ENCODE peak calls at places on chromosomes 16 and 17, in five cellular contexts. R is adrenal gland; S is CD8-positive, alpha-beta T cell; F is sigmoid colon; N is neuronal stem cell. C is an unnamed sample.

GRCh38 chr16:79037429-79038373 is 562.8 kb downstream of the MAF start:
- DNase-seq in R (no peak), S (no peak), F (peak; percentile 64), N (no peak), C (no peak)

GRCh38 chr16:20868890-20869289 is 31.3 kb downstream of the DCUN1D3 start:
- DNase-seq in R (peak; percentile 94), S (no peak), F (peak; percentile 96), N (no peak), C (peak; percentile 91)

GRCh38 chr17:731943-732787 is at the start of gene TLCD3A:
- DNase-seq in R (peak; percentile 56), S (peak; percentile 64), F (peak; percentile 87), N (no peak), C (peak; percentile 92)

GRCh38 chr16:55390838-55391237 is 66.8 kb downstream of the IRX6 start:
- DNase-seq in R (no peak), S (no peak), F (no peak), N (no peak), C (no peak)

GRCh38 chr16:52537463-52537862 is 9.5 kb downstream of the TOX3 start:
- DNase-seq in R (no peak), S (no peak), F (no peak), N (no peak), C (no peak)

GRCh38 chr16:49653577-49653976 is 202.3 kb downstream of the ZNF423 start:
- DNase-seq in R (no peak), S (no peak), F (no peak), N (no peak), C (no peak)

GRCh38 chr16:49443576-49443975 is 70.0 kb downstream of the C16orf78 start:
- DNase-seq in R (no peak), S (no peak), F (no peak), N (no peak), C (no peak)

GRCh38 chr16:23145608-23146007 is 3.6 kb downstream of the USP31 start:
- DNase-seq in R (no peak), S (no peak), F (no peak), N (no peak), C (no peak)

GRCh38 chr16:81852347-81852746 is 73.3 kb downstream of the PLCG2 start:
- DNase-seq in R (no peak), S (no peak), F (no peak), N (no peak), C (no peak)

GRCh38 chr17:83155128-83156081 is 76.0 kb downstream of the METRNL start:
- DNase-seq in R (peak; percentile 45), S (peak; percentile 36), F (peak; percentile 83), N (no peak), C (peak; percentile 51)

DNA sequence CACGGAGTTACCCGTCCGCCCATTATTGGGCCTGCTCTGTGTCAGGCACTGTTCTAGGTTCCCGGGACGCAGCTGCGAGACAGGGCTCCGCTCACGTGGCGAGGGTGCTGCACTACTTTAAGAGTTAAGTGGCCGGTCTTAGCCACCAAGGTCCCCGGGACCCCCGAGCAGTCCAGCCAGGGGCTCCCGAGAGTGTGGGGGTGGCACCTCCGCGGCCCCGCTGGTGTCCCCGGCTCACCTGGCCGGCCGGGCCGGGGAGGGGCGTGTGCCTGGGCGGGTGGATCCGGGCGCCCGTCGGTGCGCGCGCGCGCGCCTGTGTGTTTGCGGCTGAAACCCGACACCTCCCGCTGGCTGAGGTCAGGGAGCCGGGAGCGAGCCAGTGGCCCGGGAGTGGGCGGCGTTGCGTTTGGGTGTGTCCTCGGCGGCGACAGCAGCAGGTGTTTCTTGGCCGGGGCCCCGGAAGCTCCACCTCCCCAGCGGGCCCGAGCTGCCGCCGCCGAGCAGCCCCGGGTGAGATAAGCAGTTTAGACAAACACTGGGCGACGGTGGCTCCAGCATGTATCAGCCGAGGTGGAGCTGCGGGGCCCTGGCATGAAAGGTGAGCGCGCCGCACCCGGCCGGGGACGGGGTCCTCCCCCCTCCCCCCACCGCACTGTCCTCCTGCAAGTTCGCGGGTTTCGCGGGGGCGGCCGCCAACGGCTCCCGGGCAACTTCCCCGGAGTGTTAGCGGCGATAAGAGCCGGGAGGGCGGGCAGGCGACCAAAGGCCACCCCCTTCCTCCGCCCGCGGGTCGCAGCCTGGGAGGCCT is at the start of gene GSE1:
- DNase-seq in R (peak; percentile 97), S (peak; percentile 79), F (peak; percentile 96), N (peak; percentile 82), C (peak; percentile 97)
- H3K4me1 ChIP-seq in R (peaks cover 69% of the 10 kb centered on the region), S (peaks cover 56% of the 10 kb centered on the region), F (peaks cover 88% of the 10 kb centered on the region), N (peaks cover 53% of the 10 kb centered on the region), C (peaks cover 22% of the 10 kb centered on the region)

GRCh38 chr17:80429356-80430275 is 14.6 kb downstream of the ENDOV start:
- DNase-seq in R (no peak), S (no peak), F (no peak), N (no peak), C (no peak)

GRCh38 chr17:80426671-80427326 is 11.8 kb downstream of the ENDOV start:
- DNase-seq in R (peak; percentile 81), S (peak; percentile 90), F (peak; percentile 79), N (peak; percentile 76), C (peak; percentile 72)

GRCh38 chr17:80427366-80428282 is 12.7 kb downstream of the ENDOV start:
- DNase-seq in R (no peak), S (no peak), F (no peak), N (no peak), C (peak; percentile 64)

GRCh38 chr17:80428796-80429195 is 13.8 kb downstream of the ENDOV start:
- DNase-seq in R (no peak), S (no peak), F (no peak), N (no peak), C (no peak)

DNA sequence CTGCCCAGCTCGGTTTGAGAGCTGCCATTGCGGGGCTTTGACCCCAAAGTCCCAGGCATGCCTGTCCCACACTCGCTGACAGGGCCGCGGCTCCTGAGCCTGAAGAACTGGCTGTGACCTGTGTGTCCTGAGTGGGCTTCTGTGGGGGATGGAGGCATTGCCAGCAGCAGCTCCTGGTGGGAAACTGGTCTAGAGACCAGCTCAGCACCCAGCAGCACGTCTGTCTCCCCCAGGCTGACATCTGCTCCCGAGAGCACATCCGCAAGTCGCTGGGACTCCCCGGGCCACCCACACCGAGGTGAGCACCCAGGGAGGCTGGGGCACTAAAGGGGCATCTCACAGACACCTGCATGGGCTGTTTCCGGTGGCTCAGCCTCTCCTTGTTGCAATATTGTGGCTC is 13.4 kb downstream of the ENDOV start:
- DNase-seq in R (no peak), S (no peak), F (no peak), N (no peak), C (no peak)
- H3K4me3 ChIP-seq in R (no peak overlapping the region), S (no peak overlapping the region), F (no peak overlapping the region), N (no peak overlapping the region), C (no peak overlapping the region)

DNA sequence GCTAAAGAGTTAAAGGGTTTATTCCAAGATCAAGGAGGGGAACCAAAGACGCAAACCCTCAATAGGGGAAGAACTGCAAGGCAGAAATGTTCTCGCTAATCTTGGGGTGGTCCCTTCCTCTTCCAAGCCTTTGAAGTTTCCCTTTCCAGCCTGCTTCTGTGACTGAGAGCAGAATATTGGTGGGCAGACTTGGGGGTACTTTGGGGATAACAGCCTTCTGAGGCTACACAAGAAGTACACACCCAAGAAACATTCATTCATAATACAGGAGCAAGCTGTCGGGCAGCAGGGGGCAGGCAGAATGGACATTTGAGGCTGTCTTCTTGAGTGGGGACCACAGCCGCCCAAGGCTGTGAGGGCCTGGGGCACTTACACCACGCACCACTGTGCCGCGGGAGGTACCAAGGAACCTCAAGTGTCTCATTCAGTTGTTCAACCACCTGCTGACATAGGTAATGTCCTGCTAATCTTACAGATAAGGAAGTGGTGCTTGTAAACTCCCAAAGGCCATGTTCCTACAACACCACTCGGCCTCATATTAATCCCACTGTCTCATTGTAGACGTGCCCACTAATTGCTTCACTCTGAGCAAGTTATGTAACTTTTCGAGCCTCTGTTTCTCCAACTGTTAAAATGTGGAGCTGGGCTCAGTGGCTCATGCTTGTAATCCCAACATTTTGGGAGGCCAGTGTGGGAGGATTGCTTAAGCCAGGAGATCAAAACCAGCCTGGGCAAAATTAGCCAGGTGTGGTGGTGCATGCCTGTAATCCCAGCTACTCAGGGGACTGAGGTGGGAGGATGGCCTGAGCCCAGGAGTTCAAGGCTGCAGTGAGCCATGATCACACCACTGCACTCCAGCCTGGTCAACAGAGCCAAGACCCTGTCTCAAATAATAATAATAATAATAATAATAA is 2.5 kb upstream of the MRPS23 start:
- DNase-seq in R (peak; percentile 20), S (no peak), F (peak; percentile 60), N (no peak), C (no peak)
- H3K27ac ChIP-seq in R (peak overlapping the region; percentile 67), S (no peak overlapping the region), F (peak overlapping the region; percentile 94), N (no peak overlapping the region), C (peak overlapping the region; percentile 83)

GRCh38 chr16:84086996-84087395 is 29.7 kb downstream of the MBTPS1 start:
- DNase-seq in R (no peak), S (no peak), F (no peak), N (no peak), C (no peak)

GRCh38 chr16:84090212-84090611 is 26.5 kb downstream of the MBTPS1 start:
- DNase-seq in R (no peak), S (peak; percentile 38), F (no peak), N (no peak), C (no peak)

GRCh38 chr16:84086357-84086756 is 30.4 kb downstream of the MBTPS1 start:
- DNase-seq in R (no peak), S (no peak), F (no peak), N (no peak), C (peak; percentile 69)

GRCh38 chr16:84087461-84088151 is 29.1 kb downstream of the MBTPS1 start:
- DNase-seq in R (no peak), S (no peak), F (no peak), N (no peak), C (no peak)

DNA sequence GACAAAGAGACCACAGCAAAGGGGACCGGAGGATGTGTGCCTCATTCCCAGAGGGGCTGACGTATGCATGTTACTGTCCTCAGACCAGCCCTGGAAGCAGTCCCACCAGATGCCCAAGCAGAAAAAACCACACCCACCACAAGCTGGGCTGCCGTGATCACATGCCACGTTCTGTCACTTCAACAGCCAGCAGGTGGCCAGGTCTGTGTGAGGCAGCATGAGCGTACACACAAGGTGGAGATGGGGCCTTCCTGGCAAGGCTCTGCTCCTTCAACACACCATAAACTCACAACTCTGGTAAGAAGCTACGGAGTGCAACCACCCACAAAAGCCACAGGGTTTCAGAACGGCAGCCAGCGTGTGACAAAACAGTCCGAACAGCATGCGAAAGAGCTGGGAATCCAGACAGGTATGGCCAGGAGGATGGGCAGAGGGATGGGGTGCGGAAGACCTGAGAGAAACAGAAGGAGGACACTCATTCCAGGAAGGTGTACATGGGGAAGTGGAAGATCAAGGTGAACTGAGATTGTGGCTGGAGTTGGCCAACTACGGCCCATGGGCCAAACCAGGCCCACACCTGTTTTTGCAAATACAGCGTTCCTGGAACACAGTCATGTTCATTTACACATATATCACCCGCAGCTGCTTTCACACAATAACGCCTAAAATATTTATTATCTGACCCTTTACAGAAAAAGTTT is 27.9 kb downstream of the MBTPS1 start:
- DNase-seq in R (no peak), S (peak; percentile 64), F (no peak), N (no peak), C (no peak)
- H3K4me1 ChIP-seq in R (peaks cover 9% of the 10 kb centered on the region), S (peaks cover 20% of the 10 kb centered on the region), F (no peaks in the 10 kb centered on the region), N (no peaks in the 10 kb centered on the region), C (no peaks in the 10 kb centered on the region)

DNA sequence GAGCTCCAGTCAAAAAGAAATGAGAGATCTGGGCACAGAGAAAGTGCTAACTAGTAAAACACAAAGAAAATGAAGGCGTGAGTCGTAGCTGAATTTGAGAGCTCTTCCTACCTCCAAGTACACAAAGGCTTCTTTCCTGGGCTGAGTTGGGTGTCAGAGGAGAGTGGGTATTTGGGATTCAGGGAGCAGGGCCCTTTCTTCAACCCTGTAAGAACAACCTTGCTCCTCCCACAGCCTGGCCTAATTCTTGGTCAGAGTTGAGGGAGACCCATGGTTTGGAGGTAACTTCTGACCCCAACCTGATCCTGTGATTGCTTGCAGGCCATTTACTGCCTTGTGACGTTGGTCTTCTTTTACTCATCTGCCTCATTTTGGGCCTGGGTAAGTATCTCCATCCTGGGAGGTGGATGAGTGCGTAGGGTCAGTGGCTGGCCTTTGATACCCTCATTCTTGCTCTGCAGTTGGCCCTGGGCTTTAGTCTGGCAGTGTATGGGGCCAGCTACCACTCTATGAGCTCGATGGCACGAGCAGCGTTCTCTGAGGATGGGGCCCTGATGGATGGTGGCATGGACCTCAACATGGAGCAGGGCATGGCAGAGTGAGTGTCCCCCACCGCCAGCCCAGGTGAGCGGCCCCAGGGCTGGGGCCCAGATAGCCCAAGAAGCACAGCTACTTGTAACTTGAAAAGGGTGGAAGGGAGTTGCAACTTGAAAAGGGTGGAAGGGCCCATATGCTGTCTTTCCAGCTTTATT is 1.3 kb downstream of the TMEM208 start:
- DNase-seq in R (no peak), S (no peak), F (no peak), N (no peak), C (peak; percentile 40)
- H3K4me3 ChIP-seq in R (no peak overlapping the region), S (peak overlapping the region; percentile 95), F (peak overlapping the region; percentile 87), N (peak overlapping the region; percentile 80), C (no peak overlapping the region)